ENCODE peak calls at places on chromosomes 16 and 17, in five cellular contexts. One of them, this sample, is unnamed.

GRCh38 chr16:8530756-8531155 is 59.6 kb downstream of the TMEM114 start:
- DNase-seq in H9: no peak
- DNase-seq in trophoblast cell: no peak
- DNase-seq in neuronal stem cell: no peak
- DNase-seq in H1: no peak
- DNase-seq in this sample: no peak

GRCh38 chr17:11144358-11145233 is 96.4 kb upstream of the SHISA6 start:
- DNase-seq in H9: peak
- DNase-seq in neuronal stem cell: peak
- DNase-seq in H1: peak
- DNase-seq in trophoblast cell: peak
- DNase-seq in this sample: no peak

GRCh38 chr16:77805403-77805802 is 17.0 kb downstream of the VAT1L start:
- DNase-seq in trophoblast cell: no peak
- DNase-seq in H9: no peak
- DNase-seq in H1: no peak
- DNase-seq in neuronal stem cell: no peak
- DNase-seq in this sample: no peak

GRCh38 chr17:55140751-55141150 is 124.0 kb upstream of the HLF start:
- DNase-seq in H9: no peak
- DNase-seq in trophoblast cell: no peak
- DNase-seq in neuronal stem cell: peak
- DNase-seq in H1: no peak
- DNase-seq in this sample: no peak

GRCh38 chr16:48895142-48895541 is 285.2 kb upstream of the N4BP1 start:
- DNase-seq in H1: no peak
- DNase-seq in H9: no peak
- DNase-seq in trophoblast cell: no peak
- DNase-seq in neuronal stem cell: no peak
- DNase-seq in this sample: no peak

GRCh38 chr16:23016372-23016771 is 132.9 kb downstream of the USP31 start:
- DNase-seq in neuronal stem cell: no peak
- DNase-seq in trophoblast cell: no peak
- DNase-seq in H9: no peak
- DNase-seq in H1: no peak
- DNase-seq in this sample: no peak

GRCh38 chr17:50027639-50028206 is 28.2 kb upstream of the ITGA3 start:
- DNase-seq in H9: peak
- DNase-seq in neuronal stem cell: no peak
- DNase-seq in H1: no peak
- DNase-seq in trophoblast cell: no peak
- DNase-seq in this sample: peak

GRCh38 chr17:34755371-34755770 is 176.0 kb downstream of the TMEM132E start:
- DNase-seq in neuronal stem cell: no peak
- DNase-seq in H1: no peak
- DNase-seq in trophoblast cell: no peak
- DNase-seq in H9: peak
- DNase-seq in this sample: no peak

DNA sequence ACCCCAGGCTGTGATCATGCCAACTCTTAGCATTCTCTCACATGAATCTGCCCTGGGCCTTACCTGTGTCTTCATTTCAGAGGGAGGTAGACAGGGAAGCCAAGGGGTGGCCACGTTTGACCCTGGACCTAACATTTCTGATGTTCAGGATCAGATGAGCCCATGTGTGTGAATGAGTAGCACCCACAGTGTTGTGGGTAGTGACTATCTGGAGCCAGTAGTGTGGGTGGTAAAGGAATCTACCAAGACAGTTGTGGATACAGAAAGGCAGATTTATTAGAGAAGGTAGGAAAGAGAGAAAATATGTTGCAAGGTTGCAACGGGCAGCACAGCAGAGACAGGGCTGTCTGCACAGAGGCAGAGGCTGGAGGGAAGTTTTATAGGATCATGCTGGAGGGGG is 60.5 kb downstream of the TK2 start:
- DNase-seq in trophoblast cell: no peak
- DNase-seq in H1: no peak
- DNase-seq in neuronal stem cell: no peak
- DNase-seq in H9: no peak
- DNase-seq in this sample: no peak
- H2BK12ac ChIP-seq in trophoblast cell: no peak
- H2BK12ac ChIP-seq in H1: no peak
- H2BK12ac ChIP-seq in neuronal stem cell: no peak
- H2BK12ac ChIP-seq in H9: no peak
- H2BK12ac ChIP-seq in this sample: no peak

GRCh38 chr16:85128079-85128837 is 16.0 kb upstream of the CIBAR2 start:
- DNase-seq in trophoblast cell: no peak
- DNase-seq in H9: no peak
- DNase-seq in neuronal stem cell: no peak
- DNase-seq in H1: no peak
- DNase-seq in this sample: no peak

GRCh38 chr16:85126383-85126730 is 14.1 kb upstream of the CIBAR2 start:
- DNase-seq in H1: no peak
- DNase-seq in neuronal stem cell: no peak
- DNase-seq in trophoblast cell: no peak
- DNase-seq in H9: peak
- DNase-seq in this sample: no peak

GRCh38 chr16:85124636-85125346 is 12.5 kb upstream of the CIBAR2 start:
- DNase-seq in H9: no peak
- DNase-seq in H1: no peak
- DNase-seq in trophoblast cell: peak
- DNase-seq in neuronal stem cell: no peak
- DNase-seq in this sample: no peak

GRCh38 chr16:85125570-85126382 is 13.5 kb upstream of the CIBAR2 start:
- DNase-seq in H9: no peak
- DNase-seq in neuronal stem cell: no peak
- DNase-seq in H1: no peak
- DNase-seq in trophoblast cell: no peak
- DNase-seq in this sample: no peak

GRCh38 chr16:85126731-85127662 is 14.7 kb upstream of the CIBAR2 start:
- DNase-seq in H9: no peak
- DNase-seq in H1: no peak
- DNase-seq in trophoblast cell: no peak
- DNase-seq in neuronal stem cell: peak
- DNase-seq in this sample: peak
- H4K91ac ChIP-seq in H9: no peak
- H4K91ac ChIP-seq in H1: peak
- H4K91ac ChIP-seq in trophoblast cell: no peak
- H4K91ac ChIP-seq in neuronal stem cell: no peak
- H4K91ac ChIP-seq in this sample: peak

GRCh38 chr16:25257956-25258855 is 561 bp upstream of the ZKSCAN2 start:
- DNase-seq in H1: peak
- DNase-seq in H9: peak
- DNase-seq in neuronal stem cell: no peak
- DNase-seq in trophoblast cell: peak
- DNase-seq in this sample: peak

GRCh38 chr16:25256821-25257503 is 683 bp downstream of the ZKSCAN2 start:
- DNase-seq in H1: no peak
- DNase-seq in H9: peak
- DNase-seq in trophoblast cell: no peak
- DNase-seq in neuronal stem cell: no peak
- DNase-seq in this sample: peak

GRCh38 chr16:25257504-25257955 is at the start of gene ZKSCAN2:
- DNase-seq in neuronal stem cell: peak
- DNase-seq in H1: peak
- DNase-seq in trophoblast cell: peak
- DNase-seq in H9: peak
- DNase-seq in this sample: peak

GRCh38 chr16:25258856-25259179 is 1.2 kb upstream of the ZKSCAN2 start:
- DNase-seq in neuronal stem cell: no peak
- DNase-seq in H1: no peak
- DNase-seq in trophoblast cell: no peak
- DNase-seq in H9: no peak
- DNase-seq in this sample: no peak

GRCh38 chr16:25260416-25260815 is 2.8 kb upstream of the ZKSCAN2 start:
- DNase-seq in neuronal stem cell: no peak
- DNase-seq in H9: no peak
- DNase-seq in trophoblast cell: peak
- DNase-seq in H1: no peak
- DNase-seq in this sample: peak
- H3K4me2 ChIP-seq in neuronal stem cell: no peak
- H3K4me2 ChIP-seq in H9: no peak
- H3K4me2 ChIP-seq in trophoblast cell: no peak
- H3K4me2 ChIP-seq in H1: no peak
- H3K4me2 ChIP-seq in this sample: no peak

GRCh38 chr17:47757416-47757815 is 24.4 kb downstream of the TBX21 start:
- DNase-seq in trophoblast cell: no peak
- DNase-seq in neuronal stem cell: no peak
- DNase-seq in H1: no peak
- DNase-seq in H9: no peak
- DNase-seq in this sample: no peak
- H2BK12ac ChIP-seq in trophoblast cell: no peak
- H2BK12ac ChIP-seq in neuronal stem cell: no peak
- H2BK12ac ChIP-seq in H1: no peak
- H2BK12ac ChIP-seq in H9: no peak
- H2BK12ac ChIP-seq in this sample: no peak

GRCh38 chr16:25110392-25110947 is 1.1 kb upstream of the LCMT1 start:
- DNase-seq in trophoblast cell: no peak
- DNase-seq in H1: no peak
- DNase-seq in H9: no peak
- DNase-seq in neuronal stem cell: no peak
- DNase-seq in this sample: peak

GRCh38 chr16:25108054-25108453 is 3.5 kb upstream of the LCMT1 start:
- DNase-seq in trophoblast cell: no peak
- DNase-seq in H1: no peak
- DNase-seq in neuronal stem cell: no peak
- DNase-seq in H9: peak
- DNase-seq in this sample: no peak

GRCh38 chr16:25114121-25114520 is 2.6 kb downstream of the LCMT1 start:
- DNase-seq in H9: no peak
- DNase-seq in neuronal stem cell: no peak
- DNase-seq in trophoblast cell: no peak
- DNase-seq in H1: no peak
- DNase-seq in this sample: no peak

GRCh38 chr16:25109643-25110042 is 1.9 kb upstream of the LCMT1 start:
- DNase-seq in H1: no peak
- DNase-seq in H9: no peak
- DNase-seq in trophoblast cell: peak
- DNase-seq in neuronal stem cell: no peak
- DNase-seq in this sample: peak

GRCh38 chr16:25111403-25112166 is at the start of gene LCMT1:
- DNase-seq in H9: peak
- DNase-seq in H1: peak
- DNase-seq in neuronal stem cell: peak
- DNase-seq in trophoblast cell: peak
- DNase-seq in this sample: peak
- H4K91ac ChIP-seq in H9: no peak
- H4K91ac ChIP-seq in H1: peak
- H4K91ac ChIP-seq in neuronal stem cell: no peak
- H4K91ac ChIP-seq in trophoblast cell: peak
- H4K91ac ChIP-seq in this sample: peak

DNA sequence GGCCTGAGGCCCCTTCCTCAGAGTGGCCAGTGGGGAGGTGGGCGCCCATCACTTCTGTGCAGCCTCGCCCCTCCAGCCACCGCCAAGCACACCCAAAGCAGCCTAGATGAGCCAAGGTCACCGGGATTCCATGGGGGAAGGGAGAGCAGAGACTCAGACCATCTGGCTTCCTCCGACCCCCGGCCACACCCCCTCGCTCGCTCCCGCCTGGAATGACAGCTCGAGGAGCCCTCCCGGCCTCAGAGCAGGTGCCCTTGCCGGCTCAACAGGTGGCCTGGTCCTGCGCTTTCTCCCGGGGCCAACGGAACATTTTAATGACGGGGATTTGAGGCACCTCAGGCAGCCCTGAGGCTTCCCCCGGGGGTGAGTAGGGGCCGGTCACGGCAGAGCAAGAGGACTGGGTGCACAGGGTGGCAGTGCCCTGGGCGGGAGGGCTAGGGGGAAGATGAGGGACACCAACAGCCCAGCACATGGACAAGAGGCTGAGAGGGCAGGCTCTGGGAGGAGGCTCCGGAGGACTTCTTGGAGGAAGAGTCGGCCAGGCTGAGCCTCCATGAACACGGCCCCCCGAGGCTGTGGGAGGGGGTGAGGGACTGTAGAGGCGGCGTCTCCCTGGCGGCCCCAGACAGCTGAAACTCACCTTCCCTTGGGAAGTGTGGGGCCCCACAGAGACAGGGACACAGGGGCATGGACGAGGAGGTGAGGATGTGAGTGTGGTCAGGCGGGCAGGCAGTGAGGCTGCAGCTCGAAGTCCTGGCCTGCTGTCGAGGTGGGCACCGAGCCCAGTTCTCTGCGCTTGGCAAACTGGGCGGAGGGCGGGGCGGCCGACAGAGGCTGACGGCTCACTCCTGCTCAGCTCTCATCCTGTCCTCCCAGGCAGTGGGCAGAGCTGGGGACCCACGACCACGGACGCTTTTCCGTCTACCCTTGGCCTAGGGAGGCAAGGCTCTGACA is 12.5 kb upstream of the C1QTNF8 start:
- DNase-seq in neuronal stem cell: no peak
- DNase-seq in H1: no peak
- DNase-seq in H9: no peak
- DNase-seq in trophoblast cell: no peak
- DNase-seq in this sample: no peak
- H3K4me2 ChIP-seq in neuronal stem cell: no peak
- H3K4me2 ChIP-seq in H1: no peak
- H3K4me2 ChIP-seq in H9: no peak
- H3K4me2 ChIP-seq in trophoblast cell: no peak
- H3K4me2 ChIP-seq in this sample: no peak

DNA sequence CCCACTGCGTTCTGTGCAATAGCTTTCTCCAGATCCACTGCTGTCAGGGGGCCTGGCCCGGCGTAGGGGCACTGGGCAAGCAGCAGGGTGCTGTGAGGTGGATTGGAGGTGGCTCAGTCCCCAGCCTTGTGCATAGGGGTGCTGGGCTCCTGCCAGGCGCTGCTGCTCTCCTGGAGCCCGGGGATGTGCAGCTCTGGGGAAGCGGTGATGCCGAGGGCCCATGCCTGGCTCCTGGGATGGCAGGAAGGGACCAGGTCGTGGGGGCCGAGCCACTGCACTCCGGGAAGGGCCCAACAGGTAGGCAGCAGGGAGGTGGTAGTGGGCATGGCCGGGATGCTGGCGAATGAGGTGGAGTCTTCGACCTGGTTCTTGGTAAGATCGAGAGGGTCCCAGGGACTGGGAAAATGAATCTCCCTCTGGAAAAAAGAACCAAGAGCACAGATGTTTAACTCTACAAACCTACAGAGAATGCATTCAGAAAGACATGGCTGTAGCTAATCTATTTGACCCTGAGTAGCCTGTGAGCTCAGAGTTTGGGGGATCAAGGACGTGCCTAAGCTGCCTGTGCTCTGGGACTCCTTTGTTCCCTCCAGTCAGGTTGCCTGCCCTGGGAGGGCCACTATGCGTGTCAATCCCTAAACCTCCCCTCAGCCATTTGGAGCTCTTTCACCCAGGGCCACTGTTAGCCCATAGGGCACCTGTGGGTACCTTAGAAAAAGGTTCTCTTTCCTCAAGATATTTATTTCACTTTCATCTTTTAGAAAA is 6.6 kb upstream of the SUPT4H1 start:
- DNase-seq in neuronal stem cell: no peak
- DNase-seq in H1: no peak
- DNase-seq in trophoblast cell: no peak
- DNase-seq in H9: no peak
- DNase-seq in this sample: no peak
- H2BK12ac ChIP-seq in neuronal stem cell: no peak
- H2BK12ac ChIP-seq in H1: no peak
- H2BK12ac ChIP-seq in trophoblast cell: no peak
- H2BK12ac ChIP-seq in H9: no peak
- H2BK12ac ChIP-seq in this sample: no peak

GRCh38 chr17:36068524-36068923 is 4.5 kb downstream of the CCL18 start:
- DNase-seq in trophoblast cell: no peak
- DNase-seq in H9: no peak
- DNase-seq in neuronal stem cell: no peak
- DNase-seq in H1: no peak
- DNase-seq in this sample: no peak
- H4K91ac ChIP-seq in trophoblast cell: no peak
- H4K91ac ChIP-seq in H9: no peak
- H4K91ac ChIP-seq in neuronal stem cell: no peak
- H4K91ac ChIP-seq in H1: no peak
- H4K91ac ChIP-seq in this sample: no peak